ENCODE peak calls at places on chromosomes 11 and 22, in four cellular contexts. F, L, K and S are unnamed samples.
A peak's percentile ranks its signal among the peaks of the same experiment; 100 is the strongest.

GRCh38 chr22:41181349-41182241 is 23.5 kb upstream of the L3MBTL2 start:
- DNase-seq in F (no peak), L (no peak), K (no peak), S (peak; percentile 60)

GRCh38 chr11:115548878-115549528 is 44.8 kb upstream of the CADM1 start:
- DNase-seq in F (no peak), L (no peak), K (no peak), S (no peak)

GRCh38 chr11:64019106-64020031 is 16.4 kb upstream of the FLRT1 start:
- DNase-seq in F (peak; percentile 76), L (no peak), K (no peak), S (no peak)

GRCh38 chr11:108967571-108967970 is 302.7 kb downstream of the DDX10 start:
- DNase-seq in F (no peak), L (no peak), K (no peak), S (no peak)

GRCh38 chr11:85281550-85281949 is 345.6 kb downstream of the DLG2 start:
- DNase-seq in F (no peak), L (no peak), K (no peak), S (no peak)

GRCh38 chr22:32723632-32724031 is 77.9 kb upstream of the TIMP3 start:
- DNase-seq in F (peak; percentile 92), L (peak; percentile 18), K (peak; percentile 89), S (peak; percentile 77)

GRCh38 chr11:11512929-11513328 is 108.9 kb downstream of the GALNT18 start:
- DNase-seq in F (no peak), L (no peak), K (no peak), S (no peak)

GRCh38 chr22:38453065-38453672 is 1.8 kb downstream of the KCNJ4 start:
- DNase-seq in F (no peak), L (no peak), K (no peak), S (no peak)

GRCh38 chr11:123452799-123453198 is 22.7 kb downstream of the GRAMD1B start:
- DNase-seq in F (no peak), L (no peak), K (no peak), S (no peak)

GRCh38 chr22:28969401-28970168 is 86.2 kb downstream of the ZNRF3 start:
- DNase-seq in F (no peak), L (no peak), K (no peak), S (no peak)

GRCh38 chr11:57214087-57214395 is 23.0 kb downstream of the APLNR start:
- DNase-seq in F (no peak), L (no peak), K (no peak), S (no peak)

GRCh38 chr11:64787526-64788320 is 9.4 kb upstream of the SF1 start:
- DNase-seq in F (peak; percentile 84), L (no peak), K (peak; percentile 81), S (no peak)

GRCh38 chr11:61142424-61142823 is 18.8 kb downstream of the VPS37C start:
- DNase-seq in F (no peak), L (no peak), K (no peak), S (no peak)

GRCh38 chr22:27163162-27164137 is 506.1 kb downstream of the MIAT start:
- DNase-seq in F (no peak), L (no peak), K (no peak), S (no peak)

GRCh38 chr11:66015936-66016792 is 4.4 kb downstream of the CST6 start:
- DNase-seq in F (no peak), L (no peak), K (no peak), S (no peak)

GRCh38 chr22:26842103-26842502 is 184.7 kb downstream of the MIAT start:
- DNase-seq in F (no peak), L (no peak), K (no peak), S (no peak)

GRCh38 chr11:7670631-7671030 is 2.7 kb downstream of the CYB5R2 start:
- DNase-seq in F (no peak), L (no peak), K (no peak), S (no peak)

GRCh38 chr22:50082961-50083461 is 2.2 kb downstream of the MLC1 start:
- DNase-seq in F (no peak), L (no peak), K (no peak), S (no peak)

GRCh38 chr11:73249858-73250773 is 22.0 kb upstream of the P2RY6 start:
- DNase-seq in F (no peak), L (no peak), K (peak; percentile 67), S (no peak)

GRCh38 chr11:117997436-117998200 is 11.4 kb downstream of the IL10RA start:
- DNase-seq in F (no peak), L (no peak), K (no peak), S (no peak)

GRCh38 chr11:64385953-64386704 is 27.2 kb downstream of the RPS6KA4 start:
- DNase-seq in F (no peak), L (peak; percentile 52), K (no peak), S (peak; percentile 17)

GRCh38 chr11:112797072-112797471 is 164.1 kb upstream of the NCAM1 start:
- DNase-seq in F (no peak), L (no peak), K (no peak), S (no peak)

GRCh38 chr22:49554741-49555140 is 272.9 kb downstream of the BRD1 start:
- DNase-seq in F (no peak), L (no peak), K (peak; percentile 52), S (no peak)

GRCh38 chr11:121722431-121723256 is 269.9 kb upstream of the SORL1-AS1 start:
- DNase-seq in F (peak; percentile 94), L (peak; percentile 39), K (peak; percentile 70), S (peak; percentile 42)

GRCh38 chr22:19358703-19359553 is 67.4 kb upstream of the CLTCL1 start:
- DNase-seq in F (no peak), L (no peak), K (no peak), S (no peak)

GRCh38 chr11:127564803-127565202 is 564.2 kb upstream of the KIRREL3 start:
- DNase-seq in F (no peak), L (no peak), K (no peak), S (no peak)

GRCh38 chr11:73983764-73984543 is 1.3 kb upstream of the UCP2 start:
- DNase-seq in F (no peak), L (no peak), K (peak; percentile 15), S (no peak)

GRCh38 chr11:3221408-3222002 is 2.9 kb upstream of the MRGPRG start:
- DNase-seq in F (no peak), L (no peak), K (no peak), S (no peak)

GRCh38 chr11:3224730-3225098 is 6.1 kb upstream of the MRGPRG start:
- DNase-seq in F (no peak), L (no peak), K (no peak), S (no peak)

GRCh38 chr11:3223932-3224729 is 5.5 kb upstream of the MRGPRG start:
- DNase-seq in F (peak; percentile 44), L (no peak), K (no peak), S (no peak)

GRCh38 chr11:3222003-3222855 is 3.6 kb upstream of the MRGPRG start:
- DNase-seq in F (no peak), L (no peak), K (no peak), S (no peak)

DNA sequence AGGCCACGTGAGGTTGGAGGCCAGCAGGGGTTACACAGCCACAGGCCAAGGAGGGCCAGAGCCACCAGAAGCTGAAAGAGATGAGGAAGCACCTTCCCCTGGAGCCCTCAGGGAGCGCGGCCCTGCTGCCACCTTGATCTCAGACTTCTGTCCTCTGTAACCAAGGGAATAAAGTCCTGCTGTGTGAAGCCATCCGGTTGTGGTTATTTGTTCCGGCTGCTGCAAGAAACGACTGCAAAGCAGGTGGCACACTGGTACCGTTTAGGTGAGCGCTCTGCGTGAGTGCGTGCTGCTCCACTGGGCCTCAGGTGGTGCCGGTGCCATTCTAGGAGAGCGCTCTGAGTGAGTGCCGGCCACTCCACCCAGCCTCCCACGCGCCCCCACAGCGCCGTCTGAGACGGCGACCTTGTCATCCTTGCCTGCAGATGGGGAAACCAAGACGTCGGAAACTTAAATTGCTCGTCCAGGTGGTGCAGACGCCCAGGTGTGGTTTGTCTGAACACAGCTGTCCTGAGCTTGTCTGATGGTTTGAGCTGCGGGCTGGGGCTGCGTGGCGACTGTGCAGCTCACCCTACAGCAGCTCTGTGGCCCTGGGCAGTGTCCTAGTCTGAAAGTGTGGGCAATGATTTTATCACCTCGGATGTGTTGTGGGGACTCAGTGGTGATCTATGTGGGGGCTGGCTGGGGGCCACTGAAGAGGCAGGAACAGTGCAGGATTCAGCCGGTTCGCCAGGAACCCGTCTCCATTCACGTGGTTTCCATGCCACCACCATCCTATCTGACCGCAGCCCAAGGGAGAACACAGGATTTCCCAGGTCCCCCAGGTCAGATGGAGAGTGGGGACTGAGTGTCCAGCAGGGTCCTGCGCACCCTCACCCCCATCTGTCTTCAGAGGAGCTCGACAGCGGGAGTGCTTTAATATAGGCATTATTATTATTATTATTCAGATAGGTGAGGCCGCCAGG is 4.6 kb upstream of the MRGPRG start:
- DNase-seq in F (no peak), L (no peak), K (no peak), S (no peak)
- H3K27me3 ChIP-seq in F (no peaks in the 10 kb centered on the region), L (peaks cover 51% of the 10 kb centered on the region), K (peaks cover 46% of the 10 kb centered on the region), S (peaks cover 17% of the 10 kb centered on the region)

GRCh38 chr11:133991101-133991500 is 34.3 kb upstream of the IGSF9B start:
- DNase-seq in F (no peak), L (no peak), K (no peak), S (no peak)
- H3K27me3 ChIP-seq in F (no peaks in the 10 kb centered on the region), L (peaks cover 2% of the 10 kb centered on the region), K (no peaks in the 10 kb centered on the region), S (peaks cover 1% of the 10 kb centered on the region)

DNA sequence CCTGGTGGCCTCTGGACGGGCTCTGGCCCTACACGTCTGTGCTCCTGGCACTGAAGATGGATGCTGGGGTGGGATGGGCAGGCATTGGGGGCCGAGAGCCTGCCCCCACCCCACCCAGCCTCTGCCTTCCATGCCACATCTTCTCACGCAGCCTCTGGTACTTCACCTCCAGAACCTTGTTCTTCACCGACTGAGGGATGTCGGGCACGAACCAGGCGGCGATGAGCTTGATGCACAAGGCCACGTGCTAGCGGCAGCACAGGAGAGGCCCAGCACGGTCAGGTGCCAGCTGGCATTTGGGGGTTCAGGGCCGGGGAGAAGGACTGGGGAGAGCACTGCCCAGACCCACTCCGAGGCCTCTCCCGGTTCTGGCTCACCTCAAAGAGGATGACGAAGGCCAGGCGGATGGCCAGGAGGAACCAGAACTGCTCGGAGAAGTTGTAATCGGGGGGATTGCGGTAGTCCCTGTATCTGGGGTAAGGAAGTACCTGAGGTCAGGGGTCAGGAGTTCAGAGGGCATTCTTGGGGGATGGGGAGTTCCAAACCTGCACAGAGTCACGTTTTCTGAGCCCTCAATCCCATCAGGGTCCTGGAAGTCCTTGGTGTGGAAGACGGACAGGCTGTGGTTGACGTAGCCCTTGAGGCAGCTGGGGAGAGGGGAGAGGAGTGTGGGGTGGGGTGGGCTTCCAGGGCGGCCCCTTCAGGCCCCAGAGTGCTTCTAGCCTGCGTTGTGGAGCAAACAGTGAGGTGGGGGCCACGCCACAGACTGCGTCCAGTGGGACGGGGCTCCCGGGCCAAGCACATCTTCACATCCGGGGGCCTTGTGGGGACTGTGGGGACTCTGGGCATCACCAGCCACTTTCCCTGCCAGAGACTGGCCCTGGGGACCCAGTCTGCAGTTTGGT is 3.8 kb upstream of the SIGIRR start:
- DNase-seq in F (peak; percentile 58), L (no peak), K (no peak), S (no peak)
- H3K27me3 ChIP-seq in F (no peaks in the 10 kb centered on the region), L (peaks cover 14% of the 10 kb centered on the region), K (no peaks in the 10 kb centered on the region), S (peaks cover 4% of the 10 kb centered on the region)

GRCh38 chr11:32050256-32050655 is 40.6 kb upstream of the RCN1 start:
- DNase-seq in F (no peak), L (no peak), K (no peak), S (no peak)

GRCh38 chr11:32056445-32056844 is 34.4 kb upstream of the RCN1 start:
- DNase-seq in F (no peak), L (no peak), K (no peak), S (no peak)

GRCh38 chr11:32052218-32052617 is 38.7 kb upstream of the RCN1 start:
- DNase-seq in F (peak; percentile 52), L (no peak), K (no peak), S (no peak)

DNA sequence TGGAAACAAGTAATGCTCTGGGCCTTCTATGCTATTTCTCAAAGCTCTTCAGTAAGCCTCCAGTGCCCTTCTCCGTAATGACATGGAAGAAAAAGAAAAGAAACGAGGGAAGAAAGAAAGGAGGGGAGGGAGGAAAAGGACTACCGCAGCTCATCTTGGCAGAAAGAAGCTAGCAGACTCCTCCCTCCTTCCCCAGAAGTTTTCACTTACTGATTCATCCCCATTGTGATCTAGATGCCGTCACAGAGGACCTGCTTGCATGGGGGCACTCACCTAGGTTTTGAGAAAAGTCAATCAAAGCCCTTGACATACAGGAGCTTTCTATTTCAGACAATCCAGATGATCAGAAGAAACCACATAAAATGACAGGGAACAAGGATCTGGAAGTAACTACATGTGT is 37.7 kb upstream of the RCN1 start:
- DNase-seq in F (no peak), L (no peak), K (no peak), S (no peak)
- H3K27me3 ChIP-seq in F (peaks cover 2% of the 10 kb centered on the region), L (peaks cover 4% of the 10 kb centered on the region), K (no peaks in the 10 kb centered on the region), S (peaks cover 8% of the 10 kb centered on the region)